ENCODE peak calls at places on chromosomes 12 and 14, in ten cellular contexts. C, F, Y, Z, I, L, X, H, R and S are unnamed samples.

GRCh38 chr14:68733086-68733621 is 59.7 kb downstream of the ZFP36L1 start:
- DNase-seq in R (peak), Z (peak), C (peak), Y (peak), L (no peak), F (no peak), H (peak), I (no peak), X (no peak), S (no peak)

GRCh38 chr12:68613209-68613904 is 2.7 kb downstream of the RAP1B start:
- DNase-seq in Z (no peak), Y (no peak), I (no peak), L (no peak), R (no peak), H (peak), X (no peak), F (no peak), C (no peak), S (no peak)

GRCh38 chr12:92634730-92635129 is 68.1 kb upstream of the PLEKHG7 start:
- DNase-seq in Z (peak), L (no peak), H (no peak), I (no peak), Y (no peak), C (no peak), X (no peak), R (no peak), F (no peak), S (no peak)

GRCh38 chr12:75329918-75330826 is at the start of gene CAPS2:
- DNase-seq in I (peak), H (peak), Z (peak), L (peak), Y (peak), R (peak), X (peak), C (peak), F (peak), S (peak)

GRCh38 chr14:23364164-23364571 is 804 bp downstream of the EFS start:
- DNase-seq in Z (no peak), L (no peak), F (no peak), I (no peak), Y (no peak), X (no peak), C (no peak), H (no peak), R (no peak), S (no peak)

GRCh38 chr14:50541159-50541567 is 8.8 kb upstream of the MAP4K5 start:
- DNase-seq in I (no peak), L (no peak), Z (no peak), Y (no peak), F (no peak), X (no peak), R (no peak), C (no peak), H (peak), S (no peak)

GRCh38 chr12:50066402-50066801 is 9.0 kb downstream of the ASIC1 start:
- DNase-seq in R (peak), L (no peak), H (no peak), Y (no peak), C (no peak), F (peak), X (no peak), Z (peak), I (no peak), S (no peak)

GRCh38 chr12:227286-227915 is 13.4 kb upstream of the SLC6A12 start:
- DNase-seq in Y (no peak), F (no peak), L (no peak), Z (no peak), X (no peak), H (no peak), R (no peak), I (no peak), C (no peak), S (no peak)

GRCh38 chr14:93033039-93033982 is 82.4 kb downstream of the ITPK1 start:
- DNase-seq in C (no peak), Z (no peak), X (no peak), H (no peak), R (no peak), Y (no peak), L (no peak), F (no peak), I (no peak), S (no peak)

GRCh38 chr12:46507766-46508165 is 135.2 kb upstream of the SLC38A2 start:
- DNase-seq in Z (no peak), I (no peak), F (no peak), Y (no peak), R (no peak), C (no peak), H (no peak), L (no peak), X (no peak), S (no peak)

GRCh38 chr12:48917857-48918537 is 7.3 kb downstream of the FKBP11 start:
- DNase-seq in C (no peak), L (no peak), F (no peak), Y (no peak), I (no peak), H (peak), R (no peak), Z (no peak), X (no peak), S (no peak)

GRCh38 chr12:16622315-16622714 is 16.4 kb upstream of the LMO3 start:
- DNase-seq in Y (no peak), H (peak), C (no peak), X (no peak), Z (no peak), L (no peak), R (no peak), I (no peak), F (no peak), S (no peak)

GRCh38 chr12:91817512-91817911 is 328.1 kb downstream of the BTG1 start:
- DNase-seq in F (no peak), I (no peak), Y (peak), Z (peak), C (peak), X (no peak), L (no peak), H (no peak), R (peak), S (peak)

GRCh38 chr12:754871-755562 is 2.6 kb downstream of the WNK1 start:
- DNase-seq in L (no peak), I (no peak), Z (peak), F (peak), R (peak), Y (no peak), X (no peak), C (peak), H (peak), S (no peak)

GRCh38 chr12:80778005-80778541 is 61.4 kb downstream of the MYF5 start:
- DNase-seq in R (peak), L (no peak), H (peak), X (no peak), I (peak), C (peak), Y (peak), F (peak), Z (peak), S (peak)

GRCh38 chr12:42643881-42644579 is 54.5 kb upstream of the PRICKLE1 start:
- DNase-seq in H (no peak), L (no peak), X (no peak), Z (no peak), Y (no peak), C (no peak), F (no peak), I (no peak), R (no peak), S (no peak)

GRCh38 chr12:91019455-91019854 is 14.7 kb upstream of the EPYC start:
- DNase-seq in Z (no peak), X (no peak), F (no peak), Y (no peak), I (no peak), H (no peak), L (no peak), C (no peak), R (no peak), S (no peak)

GRCh38 chr12:114851981-114852380 is 168.0 kb upstream of the TBX3 start:
- DNase-seq in C (no peak), L (no peak), X (no peak), H (no peak), R (peak), Z (no peak), F (no peak), I (no peak), Y (no peak), S (no peak)

GRCh38 chr12:114916531-114916930 is 232.6 kb upstream of the TBX3 start:
- DNase-seq in I (no peak), L (no peak), Y (no peak), F (no peak), Z (no peak), R (peak), H (peak), X (no peak), C (no peak), S (no peak)

GRCh38 chr12:93323625-93324165 is 54.0 kb upstream of the NUDT4 start:
- DNase-seq in Y (no peak), F (peak), C (no peak), L (no peak), H (peak), R (peak), X (no peak), I (no peak), Z (no peak), S (no peak)

GRCh38 chr12:34291001-34291400 is 268.7 kb downstream of the ALG10 start:
- DNase-seq in H (no peak), X (no peak), F (no peak), Y (no peak), Z (no peak), L (no peak), C (no peak), I (no peak), R (no peak), S (no peak)

GRCh38 chr12:85979641-85980040 is 105.5 kb downstream of the NTS start:
- DNase-seq in Y (no peak), C (no peak), F (no peak), X (no peak), I (no peak), R (no peak), Z (peak), L (no peak), H (no peak), S (no peak)

GRCh38 chr12:3598896-3599295 is 107.9 kb downstream of the PRMT8 start:
- DNase-seq in F (no peak), X (no peak), L (no peak), C (no peak), I (no peak), R (no peak), Z (no peak), Y (no peak), H (no peak), S (no peak)

GRCh38 chr12:132236129-132236929 is 92.1 kb downstream of the NOC4L start:
- DNase-seq in Y (no peak), Z (no peak), H (no peak), I (no peak), R (no peak), C (no peak), L (no peak), X (no peak), F (no peak), S (no peak)

GRCh38 chr14:88189040-88189839 is 133.8 kb downstream of the KCNK10 start:
- DNase-seq in R (peak), C (peak), X (no peak), Z (peak), F (peak), I (peak), L (no peak), Y (peak), H (peak), S (peak)
- H3K4me3 ChIP-seq in R (peak), C (no peak), X (no peak), Z (peak), F (peak), I (peak), L (peak), Y (peak), H (no peak), S (no peak)

GRCh38 chr14:91155626-91156089 is 41.8 kb downstream of the DGLUCY start:
- DNase-seq in Z (no peak), C (no peak), Y (no peak), X (peak), R (no peak), I (no peak), H (no peak), L (no peak), F (no peak), S (no peak)
- TF ChIP-seq CTCF in Z (no peak), C (no peak), Y (no peak), X (no peak), R (no peak), I (no peak), H (no peak), L (no peak), F (peak), S (peak)

GRCh38 chr12:53972722-53973092 is 219 bp upstream of the HOXC11 start:
- DNase-seq in I (no peak), X (no peak), Z (no peak), C (no peak), F (no peak), R (no peak), H (no peak), L (no peak), Y (no peak), S (no peak)
- H3K4me3 ChIP-seq in I (no peak), X (no peak), Z (no peak), C (no peak), F (no peak), R (no peak), H (no peak), L (peak), Y (no peak), S (no peak)

GRCh38 chr14:99981806-99982205 is 83.4 kb upstream of the EVL start:
- DNase-seq in F (no peak), X (no peak), I (no peak), C (no peak), R (no peak), Z (no peak), H (no peak), Y (no peak), L (no peak), S (no peak)
- TF ChIP-seq CTCF in F (no peak), X (no peak), I (no peak), C (no peak), R (no peak), Z (no peak), H (no peak), Y (no peak), L (no peak), S (no peak)

GRCh38 chr12:51822956-51823355 is 25.6 kb downstream of the FIGNL2 start:
- DNase-seq in Y (peak), C (peak), R (no peak), L (no peak), X (no peak), H (no peak), I (no peak), F (no peak), Z (no peak), S (no peak)
- H3K4me3 ChIP-seq in Y (no peak), C (no peak), R (no peak), L (no peak), X (no peak), H (no peak), I (no peak), F (no peak), Z (no peak), S (no peak)

GRCh38 chr12:26128180-26128579 is 3.3 kb upstream of the BHLHE41 start:
- DNase-seq in L (no peak), H (no peak), I (no peak), X (no peak), Z (no peak), F (no peak), Y (no peak), R (no peak), C (no peak), S (no peak)

GRCh38 chr12:26124491-26125450 is at the start of gene BHLHE41:
- DNase-seq in H (peak), C (peak), I (peak), R (peak), Z (peak), Y (peak), X (peak), L (peak), F (peak), S (no peak)

GRCh38 chr12:26127404-26127803 is 2.6 kb upstream of the BHLHE41 start:
- DNase-seq in R (no peak), Z (no peak), H (no peak), Y (no peak), X (no peak), F (no peak), L (no peak), C (no peak), I (no peak), S (no peak)

GRCh38 chr12:26125451-26126339 is 858 bp upstream of the BHLHE41 start:
- DNase-seq in C (peak), H (peak), Z (peak), L (peak), Y (peak), X (peak), R (peak), I (peak), F (peak), S (no peak)

GRCh38 chr12:26126340-26127284 is 1.8 kb upstream of the BHLHE41 start:
- DNase-seq in Z (peak), R (peak), X (peak), L (peak), Y (peak), F (peak), I (peak), C (peak), H (peak), S (no peak)
- TF ChIP-seq CTCF in Z (no peak), R (no peak), X (no peak), L (peak), Y (no peak), F (no peak), I (peak), C (no peak), H (no peak), S (no peak)

DNA sequence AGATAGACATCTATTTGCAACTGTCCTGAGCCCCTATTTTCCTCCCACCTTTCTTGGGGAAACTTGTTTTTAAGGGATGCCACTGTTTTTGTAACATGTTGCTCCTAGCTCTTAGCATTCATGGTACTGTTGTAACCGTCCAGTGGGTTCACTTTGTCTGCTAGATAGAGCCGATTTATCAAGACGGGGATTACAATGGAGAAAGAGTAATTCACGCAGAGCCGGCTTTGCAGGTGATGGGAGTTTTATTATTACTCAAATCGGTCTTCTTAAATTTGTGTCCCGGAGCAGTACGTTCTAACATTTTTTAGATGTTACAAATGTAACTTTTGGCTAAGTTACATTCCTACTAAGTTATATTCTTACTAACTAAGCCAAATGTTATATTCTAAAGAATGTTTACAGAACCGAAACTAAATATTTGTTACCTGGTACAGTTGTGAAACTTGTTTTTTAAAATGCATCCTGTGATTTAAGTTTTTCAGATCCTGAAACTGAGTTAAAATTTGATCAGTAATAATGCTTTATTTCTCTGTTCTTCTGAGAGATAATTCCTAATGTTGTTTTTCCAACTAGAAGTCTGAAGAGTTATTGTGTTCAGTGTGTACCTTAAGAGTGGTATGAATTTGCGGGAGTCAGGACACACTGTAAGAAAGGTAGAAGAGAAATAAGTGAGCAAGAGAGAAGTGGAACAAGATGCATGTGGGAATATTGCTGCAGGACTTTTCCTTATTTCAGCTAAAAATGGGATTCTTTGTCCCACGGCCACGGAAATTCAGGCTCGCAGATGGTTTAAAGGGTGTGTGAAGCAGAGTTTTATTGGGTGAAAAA is 20.6 kb upstream of the CLEC2D start:
- DNase-seq in L (no peak), Y (no peak), I (no peak), H (peak), R (no peak), C (no peak), F (peak), X (no peak), Z (no peak), S (no peak)
- H3K4me3 ChIP-seq in L (peak), Y (peak), I (peak), H (peak), R (peak), C (no peak), F (peak), X (peak), Z (peak), S (peak)

GRCh38 chr12:51270847-51271518 is 768 bp upstream of the SMAGP start:
- DNase-seq in I (no peak), Z (peak), X (no peak), C (peak), H (no peak), F (peak), Y (no peak), L (no peak), R (peak), S (peak)

GRCh38 chr12:51269174-51270066 is 795 bp downstream of the SMAGP start:
- DNase-seq in Z (peak), R (peak), I (peak), Y (peak), X (peak), L (peak), H (peak), F (no peak), C (peak), S (no peak)

GRCh38 chr12:51265024-51265423 is 5.2 kb downstream of the SMAGP start:
- DNase-seq in Z (no peak), C (no peak), I (no peak), L (no peak), F (no peak), R (no peak), Y (no peak), H (peak), X (no peak), S (no peak)

GRCh38 chr12:51275088-51275487 is 4.9 kb upstream of the SMAGP start:
- DNase-seq in Y (no peak), C (no peak), L (no peak), Z (no peak), H (no peak), X (peak), F (no peak), I (no peak), R (no peak), S (no peak)

DNA sequence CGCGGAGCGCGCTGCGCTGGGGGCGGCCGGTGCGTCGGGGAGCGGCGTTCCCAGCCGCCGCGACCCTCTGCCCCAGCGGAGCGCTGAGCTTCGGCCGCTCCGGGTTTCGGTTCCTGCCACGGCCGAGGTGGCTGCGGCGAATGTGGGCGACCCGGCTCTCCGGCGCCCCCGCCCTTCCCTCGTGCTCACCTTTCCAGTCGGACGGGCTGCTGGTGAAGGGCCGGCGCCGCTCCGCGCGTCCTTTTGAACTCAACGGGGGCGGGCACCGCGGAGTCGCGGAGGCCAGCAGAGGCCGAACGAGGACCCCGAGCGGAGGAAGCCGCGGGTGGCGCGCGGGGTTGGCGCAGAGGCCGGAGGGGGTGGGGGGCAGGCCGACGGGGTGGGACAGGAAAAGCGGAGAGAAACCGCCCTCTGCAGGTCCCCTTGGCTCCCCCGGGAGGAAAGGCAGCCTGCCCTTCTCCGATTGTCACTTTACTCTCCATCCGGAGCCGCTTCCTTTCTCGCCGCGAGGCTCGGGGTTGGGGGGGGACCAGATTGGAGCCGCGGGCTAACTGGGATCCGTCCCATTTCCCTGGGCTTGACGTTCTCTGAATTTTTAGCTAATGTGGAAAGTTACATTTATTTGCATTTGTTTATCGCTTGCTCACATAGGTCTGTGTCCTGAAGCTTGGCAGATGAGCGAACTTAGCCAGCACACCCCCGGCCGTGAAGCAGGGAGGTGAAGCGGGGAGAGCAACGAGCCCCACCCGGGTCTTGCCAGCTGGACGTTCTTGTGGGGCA is at the start of gene SMAGP:
- DNase-seq in Y (peak), X (peak), L (peak), C (peak), I (peak), H (peak), R (peak), F (peak), Z (peak), S (no peak)
- TF ChIP-seq CTCF in Y (no peak), X (no peak), L (no peak), C (no peak), I (peak), H (no peak), R (no peak), F (no peak), Z (no peak), S (no peak)